ENCODE peak calls at places on chromosomes 2 and 18, in nine cellular contexts. T is PC-3, R is SK-N-SH, P is hepatocyte, O is GM23338, M is HCT116, E is neural progenitor cell, H is MM.1S, N is OCI-LY7. Z is an unnamed sample.

GRCh38 chr2:169765523-169765922 is 31.9 kb downstream of the KLHL23 start:
- DNase-seq in T (peak; percentile 89), R (no peak), P (peak; percentile 23), O (no peak), M (no peak), E (no peak), H (no peak), N (no peak), Z (no peak)

GRCh38 chr2:211401328-211401727 is 844.9 kb downstream of the CPS1 start:
- DNase-seq in T (peak; percentile 32), R (no peak), P (no peak), O (no peak), M (no peak), E (no peak), H (no peak), N (no peak), Z (no peak)

GRCh38 chr2:43230481-43230880 is 4.1 kb upstream of the ZFP36L2 start:
- DNase-seq in T (no peak), R (no peak), P (no peak), O (peak; percentile 66), M (no peak), E (peak; percentile 36), H (no peak), N (peak; percentile 92), Z (no peak)

GRCh38 chr18:62842898-62843297 is 127.6 kb downstream of the PHLPP1 start:
- DNase-seq in T (no peak), R (no peak), P (no peak), O (no peak), M (no peak), E (no peak), H (no peak), N (no peak), Z (no peak)

GRCh38 chr2:220078439-220078838 is 451.0 kb downstream of the SLC4A3 start:
- DNase-seq in T (no peak), R (no peak), P (no peak), O (no peak), M (no peak), E (no peak), H (no peak), N (no peak), Z (peak; percentile 48)

GRCh38 chr18:41532344-41533086 is 422.5 kb upstream of the PIK3C3 start:
- DNase-seq in T (peak; percentile 57), R (no peak), P (peak; percentile 30), O (peak; percentile 69), M (no peak), E (peak; percentile 25), H (no peak), N (no peak), Z (peak; percentile 20)

GRCh38 chr2:156436477-156437085 is 402 bp downstream of the GPD2 start:
- DNase-seq in T (peak; percentile 20), R (no peak), P (peak; percentile 30), O (peak; percentile 25), M (no peak), E (peak; percentile 33), H (peak; percentile 34), N (peak; percentile 42), Z (peak; percentile 63)

GRCh38 chr18:60649107-60649506 is 276.5 kb upstream of the MC4R start:
- DNase-seq in T (no peak), R (no peak), P (no peak), O (no peak), M (no peak), E (no peak), H (peak; percentile 88), N (no peak), Z (no peak)

GRCh38 chr18:3177902-3178687 is 41.7 kb downstream of the MYOM1 start:
- DNase-seq in T (no peak), R (no peak), P (no peak), O (no peak), M (no peak), E (no peak), H (peak; percentile 65), N (peak; percentile 90), Z (no peak)

DNA sequence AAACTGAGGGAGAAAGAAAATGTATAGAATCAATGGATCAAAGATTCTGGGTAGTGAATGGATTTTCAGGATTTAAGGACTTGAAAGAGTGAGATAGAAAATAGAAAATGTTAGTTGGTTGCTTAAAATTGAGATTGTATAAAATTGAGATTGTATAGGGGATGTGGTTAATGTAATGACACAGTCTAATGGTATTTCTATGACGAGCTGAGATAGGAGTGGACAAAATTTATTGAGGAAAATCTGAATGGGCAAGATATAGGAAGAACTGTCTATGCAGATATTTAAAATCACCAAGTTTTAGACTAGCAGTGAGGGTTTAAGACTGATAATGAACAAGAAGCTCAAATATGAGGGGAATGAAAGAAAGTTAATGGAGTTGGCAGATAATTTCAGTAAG is 406.6 kb downstream of the NYAP2 start:
- DNase-seq in T (peak; percentile 47), R (no peak), P (no peak), O (no peak), M (no peak), E (no peak), H (no peak), N (no peak), Z (no peak)
- TF ChIP-seq EZH2phosphoT487 in T (no peak), R (no peak), P (no peak), O (no peak), M (no peak), E (no peak), H (no peak), N (no peak), Z (no peak)

GRCh38 chr2:10144771-10145518 is 22.4 kb downstream of the RRM2 start:
- DNase-seq in T (no peak), R (no peak), P (no peak), O (no peak), M (no peak), E (no peak), H (no peak), N (no peak), Z (no peak)

GRCh38 chr2:10140841-10141610 is 18.5 kb downstream of the RRM2 start:
- DNase-seq in T (no peak), R (no peak), P (no peak), O (no peak), M (no peak), E (no peak), H (no peak), N (no peak), Z (no peak)

GRCh38 chr2:10139536-10139935 is 17.0 kb downstream of the RRM2 start:
- DNase-seq in T (no peak), R (no peak), P (no peak), O (no peak), M (no peak), E (no peak), H (no peak), N (no peak), Z (no peak)

GRCh38 chr2:10142640-10142965 is 20.1 kb downstream of the RRM2 start:
- DNase-seq in T (no peak), R (no peak), P (no peak), O (no peak), M (no peak), E (no peak), H (no peak), N (no peak), Z (no peak)

DNA sequence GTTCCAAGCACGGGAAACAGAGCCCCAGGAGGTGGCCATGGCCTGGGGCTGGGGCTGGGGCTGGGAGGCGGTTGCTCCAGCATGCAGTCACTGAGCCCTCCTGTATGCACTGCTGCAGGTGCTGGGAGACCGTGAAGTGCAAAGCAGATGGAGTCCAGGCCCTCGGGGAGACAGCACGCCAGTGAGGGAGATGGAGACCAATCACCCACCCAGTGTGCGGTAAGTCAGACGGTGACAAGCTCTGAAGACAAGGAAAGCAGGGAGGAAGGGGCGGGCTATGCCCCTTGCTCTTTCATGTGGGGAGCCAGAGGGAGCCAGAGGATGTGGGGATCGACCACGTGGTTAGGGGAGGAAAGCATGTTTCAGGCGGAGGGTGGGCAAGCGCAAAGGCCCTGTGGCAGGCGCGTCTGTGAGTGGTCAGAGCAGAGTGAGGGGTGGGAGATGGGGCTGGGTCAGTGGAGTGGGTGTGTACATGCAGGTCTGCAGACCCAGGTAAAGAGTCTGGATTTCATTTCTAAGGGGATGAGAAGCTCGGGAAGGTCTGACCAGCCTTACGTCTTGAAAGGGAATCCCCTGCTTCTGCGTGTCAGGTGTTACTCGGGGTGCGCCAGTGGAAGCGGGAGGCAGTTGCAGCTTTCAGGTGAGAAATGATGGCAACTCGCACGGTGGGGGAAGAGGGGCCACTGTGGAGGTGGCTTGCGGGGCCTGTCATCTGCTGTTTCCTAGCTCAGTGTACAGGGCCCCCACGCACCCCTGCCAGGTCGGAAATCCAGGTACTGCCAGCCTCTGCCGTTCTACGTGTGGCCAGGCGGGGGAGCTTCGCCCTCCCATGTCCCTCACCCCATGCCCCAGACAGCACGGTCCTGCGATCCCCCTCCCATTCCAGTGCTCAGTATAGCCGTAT is 19.4 kb downstream of the RRM2 start:
- DNase-seq in T (peak; percentile 41), R (peak; percentile 88), P (peak; percentile 42), O (peak; percentile 74), M (no peak), E (peak; percentile 60), H (no peak), N (peak; percentile 48), Z (peak; percentile 35)
- TF ChIP-seq EZH2phosphoT487 in T (no peak), R (no peak), P (no peak), O (no peak), M (no peak), E (no peak), H (no peak), N (no peak), Z (no peak)

DNA sequence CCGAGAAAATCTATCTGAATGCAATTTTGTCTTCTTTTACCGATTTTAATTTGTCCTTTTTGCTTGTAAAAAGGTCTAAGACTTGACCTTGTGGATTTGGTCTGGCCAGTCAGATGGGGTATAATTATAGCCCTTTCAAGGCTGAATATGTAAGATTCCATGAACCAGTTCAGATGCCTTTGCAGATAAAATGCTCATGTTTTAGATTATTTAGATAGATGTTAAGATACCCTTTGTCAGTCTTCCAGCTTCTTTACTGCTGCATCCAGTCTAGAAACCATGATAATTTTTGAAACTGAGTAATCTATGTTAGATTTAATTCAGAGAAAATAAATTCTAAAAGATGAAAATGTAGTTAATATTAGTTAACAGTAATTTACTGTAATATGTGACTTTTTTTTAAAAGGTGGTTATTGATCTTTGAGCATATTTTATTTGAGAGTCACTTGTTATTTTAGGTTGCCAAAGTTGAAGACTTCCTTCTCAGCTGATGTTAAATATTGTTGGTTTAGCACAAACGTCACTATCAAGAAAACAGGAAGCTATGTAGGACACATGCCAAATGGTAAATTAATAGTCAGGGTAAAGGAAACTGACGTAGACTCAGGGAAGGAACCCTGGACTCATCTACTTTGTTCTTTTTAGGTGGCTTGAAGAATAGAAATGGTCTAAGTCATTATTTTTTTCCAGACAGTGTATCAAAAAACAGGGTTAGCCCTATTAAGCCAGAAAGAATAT is 29.8 kb downstream of the BABAM2 start:
- DNase-seq in T (peak; percentile 76), R (no peak), P (no peak), O (no peak), M (no peak), E (no peak), H (no peak), N (no peak), Z (no peak)
- TF ChIP-seq EZH2phosphoT487 in T (no peak), R (no peak), P (no peak), O (no peak), M (no peak), E (no peak), H (no peak), N (no peak), Z (no peak)

DNA sequence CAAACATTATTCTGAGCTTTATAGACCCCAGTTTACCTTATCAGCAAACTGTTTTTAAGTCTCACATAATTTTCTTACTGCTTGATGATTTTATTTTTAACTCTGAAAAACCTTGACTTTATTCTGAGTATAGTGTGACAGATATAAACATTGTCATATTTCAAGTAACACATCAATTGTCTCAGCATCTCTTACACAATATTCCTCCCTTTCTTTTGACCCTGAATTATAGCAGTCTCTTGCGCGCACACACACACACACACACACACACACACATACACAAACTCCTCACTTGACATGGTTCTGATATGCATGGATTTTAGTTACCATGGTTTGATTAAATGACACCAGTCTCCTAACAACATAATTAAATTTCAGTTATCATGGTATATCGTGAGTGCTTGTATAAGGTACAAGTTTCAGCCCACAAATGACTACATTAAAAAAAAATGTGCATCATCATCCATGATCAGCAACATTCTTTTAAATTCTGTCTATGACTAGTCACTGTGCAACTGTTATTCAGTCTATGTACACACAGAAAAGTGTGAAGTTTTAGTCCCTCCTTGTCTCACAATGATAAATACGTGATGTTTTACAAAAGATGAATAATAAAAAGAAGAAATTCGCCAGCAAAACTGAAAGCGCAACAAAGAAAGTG is 39.5 kb upstream of the TACR1 start:
- DNase-seq in T (peak; percentile 84), R (no peak), P (no peak), O (no peak), M (no peak), E (no peak), H (no peak), N (no peak), Z (peak; percentile 86)
- TF ChIP-seq EZH2phosphoT487 in T (no peak), R (no peak), P (no peak), O (no peak), M (no peak), E (no peak), H (no peak), N (no peak), Z (no peak)